ENCODE peak calls at places on chromosomes 6 and 20, in nine cellular contexts. P, E, Z, H, Q, O, C, V and N are unnamed samples.

GRCh38 chr6:28586273-28586672 is 60.6 kb downstream of the GPX5 start:
- DNase-seq in H (no peak), Q (no peak), O (peak), P (no peak), V (no peak), E (no peak), Z (no peak), C (no peak), N (no peak)

GRCh38 chr6:110486756-110487155 is 10.3 kb upstream of the SLC22A16 start:
- DNase-seq in C (no peak), O (no peak), Q (no peak), Z (no peak), E (no peak), P (no peak), V (no peak), H (no peak), N (no peak)

GRCh38 chr6:32529697-32530429 is at the start of gene HLA-DRB5:
- DNase-seq in C (no peak), H (no peak), O (no peak), Q (peak), V (peak), Z (no peak), P (peak), E (peak), N (peak)

GRCh38 chr6:41159415-41160082 is 3.4 kb downstream of the TREM2 start:
- DNase-seq in C (no peak), Z (peak), O (no peak), H (no peak), E (no peak), Q (no peak), V (no peak), P (no peak), N (no peak)

GRCh38 chr6:156776841-156777576 is at the start of gene ARID1B:
- DNase-seq in Q (peak), V (peak), P (peak), Z (peak), E (peak), H (peak), C (peak), O (peak), N (peak)

GRCh38 chr20:61901421-61902212 is 164.1 kb downstream of the TAF4 start:
- DNase-seq in P (no peak), O (no peak), E (no peak), V (no peak), Z (no peak), Q (no peak), C (peak), H (no peak), N (no peak)

GRCh38 chr6:139909992-139910391 is 535.5 kb upstream of the CITED2 start:
- DNase-seq in Q (no peak), H (no peak), P (no peak), O (no peak), E (no peak), V (no peak), Z (no peak), C (no peak), N (no peak)

GRCh38 chr20:57330998-57331397 is 1.4 kb downstream of the SPO11 start:
- DNase-seq in Z (peak), H (no peak), Q (no peak), C (no peak), O (peak), E (peak), P (no peak), V (no peak), N (no peak)

GRCh38 chr6:62284725-62285124 is 1.3 kb downstream of the KHDRBS2 start:
- DNase-seq in H (no peak), Q (no peak), E (no peak), O (no peak), V (no peak), P (no peak), Z (no peak), C (no peak), N (no peak)

GRCh38 chr6:168742146-168742782 is 301.3 kb downstream of the SMOC2 start:
- DNase-seq in H (no peak), V (no peak), P (no peak), O (no peak), Q (no peak), E (no peak), C (no peak), Z (no peak), N (no peak)

GRCh38 chr6:153032255-153032882 is 29.9 kb upstream of the MTRF1L start:
- DNase-seq in C (no peak), H (peak), O (peak), P (no peak), V (no peak), E (no peak), Q (no peak), Z (peak), N (no peak)

GRCh38 chr20:32474967-32475819 is 109.9 kb downstream of the NOL4L start:
- DNase-seq in H (peak), Q (peak), E (peak), V (peak), P (peak), C (peak), Z (peak), O (peak), N (peak)

GRCh38 chr20:57548177-57549058 is 12.5 kb upstream of the PCK1 start:
- DNase-seq in Z (no peak), P (no peak), V (no peak), H (peak), E (peak), O (no peak), Q (no peak), C (no peak), N (no peak)

GRCh38 chr20:4905195-4905594 is 96.1 kb downstream of the SLC23A2 start:
- DNase-seq in Z (no peak), V (no peak), Q (no peak), P (no peak), E (no peak), H (no peak), O (no peak), C (no peak), N (no peak)

GRCh38 chr6:99712560-99712959 is 105.9 kb downstream of the PRDM13 start:
- DNase-seq in E (no peak), O (no peak), V (no peak), C (no peak), H (no peak), P (no peak), Q (no peak), Z (no peak), N (no peak)

GRCh38 chr6:101666256-101666655 is 272.7 kb downstream of the GRIK2 start:
- DNase-seq in H (no peak), E (peak), V (no peak), P (no peak), Q (peak), Z (peak), C (no peak), O (peak), N (no peak)

GRCh38 chr20:38453941-38454340 is 18.7 kb upstream of the RALGAPB start:
- DNase-seq in Q (no peak), V (peak), E (no peak), O (no peak), P (no peak), C (no peak), Z (no peak), H (no peak), N (no peak)

GRCh38 chr20:3420211-3420707 is 12.8 kb upstream of the DNAAF9 start:
- DNase-seq in H (no peak), Z (peak), O (peak), Q (no peak), P (peak), C (no peak), E (peak), V (peak), N (no peak)

GRCh38 chr20:2778602-2779321 is 21.7 kb downstream of the CPXM1 start:
- DNase-seq in P (no peak), E (no peak), V (no peak), C (no peak), H (no peak), Z (no peak), Q (no peak), O (no peak), N (no peak)

GRCh38 chr6:71291991-71292390 is 3.4 kb downstream of the OGFRL1 start:
- DNase-seq in Q (no peak), C (no peak), E (no peak), H (no peak), V (no peak), Z (no peak), P (no peak), O (peak), N (no peak)

GRCh38 chr6:107849325-107849724 is 25.2 kb upstream of the SCML4 start:
- DNase-seq in P (no peak), V (no peak), E (no peak), C (no peak), Q (no peak), O (no peak), H (no peak), Z (no peak), N (no peak)

GRCh38 chr6:149259753-149260152 is 57.8 kb upstream of the TAB2 start:
- DNase-seq in P (peak), O (no peak), E (no peak), Z (no peak), Q (no peak), H (no peak), V (no peak), C (no peak), N (no peak)

GRCh38 chr6:127458817-127459216 is 372 bp downstream of the KIAA0408 start:
- DNase-seq in C (no peak), P (peak), V (no peak), Z (peak), Q (no peak), H (peak), E (no peak), O (peak), N (no peak)

GRCh38 chr6:35062676-35063574 is 78.2 kb downstream of the TCP11 start:
- DNase-seq in Z (no peak), C (no peak), P (no peak), H (no peak), Q (no peak), E (no peak), O (no peak), V (no peak), N (no peak)

GRCh38 chr6:28606424-28607391 is 81.0 kb downstream of the GPX5 start:
- DNase-seq in P (no peak), V (peak), Q (peak), O (peak), H (peak), C (no peak), E (peak), Z (peak), N (no peak)

GRCh38 chr6:20559924-20560551 is 25.8 kb downstream of the CDKAL1 start:
- DNase-seq in V (no peak), O (no peak), C (no peak), Q (no peak), Z (peak), P (no peak), H (no peak), E (no peak), N (no peak)
- TF ChIP-seq CTCF in V (no peak), O (no peak), C (no peak), Q (no peak), Z (no peak), P (no peak), H (peak), E (peak), N (no peak)

DNA sequence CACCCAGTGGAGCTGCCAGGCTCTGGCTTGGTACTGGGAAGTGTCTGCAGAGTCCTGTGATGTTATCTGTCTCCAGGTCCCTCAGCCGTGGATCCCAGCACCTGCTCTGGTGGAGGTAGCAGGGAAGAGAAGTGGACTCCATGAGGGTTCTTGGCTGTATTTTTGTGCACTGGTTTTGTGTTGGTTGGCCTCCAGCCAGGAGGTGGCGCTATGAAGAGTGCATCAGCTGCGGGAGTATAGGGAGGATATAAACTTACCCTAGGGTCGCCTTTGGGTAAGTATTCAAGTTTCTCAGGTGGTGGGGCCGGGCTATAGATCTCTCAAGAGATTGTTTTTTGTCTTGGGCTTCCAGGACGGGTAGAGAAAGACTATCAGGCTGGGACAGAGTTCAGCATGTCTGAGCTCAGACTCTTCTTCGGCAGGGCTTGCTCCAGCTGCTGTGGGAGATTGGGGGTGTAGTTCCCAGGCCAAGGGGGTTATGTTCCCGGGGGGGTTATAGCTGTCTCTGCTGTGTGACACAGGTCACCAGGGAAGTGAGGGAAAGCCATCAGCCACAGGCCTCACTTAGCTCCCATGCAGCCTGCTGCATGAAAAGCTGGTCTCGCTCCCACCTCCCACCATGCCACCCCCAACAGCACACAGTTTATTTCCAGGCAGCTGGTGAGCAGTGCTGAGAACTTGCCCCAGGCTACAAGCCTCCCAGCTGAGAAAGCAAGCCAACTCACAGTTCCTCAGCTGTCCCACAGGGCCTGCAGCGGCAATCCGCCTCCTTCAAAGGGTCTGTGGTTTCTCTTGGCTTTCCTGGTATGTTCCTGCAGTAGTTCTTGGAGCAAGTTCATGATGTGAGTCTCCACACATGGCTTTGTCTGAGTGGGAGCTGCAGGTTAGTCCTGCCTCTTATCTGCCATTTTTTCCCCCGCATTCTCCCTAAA is 115.7 kb downstream of the AIG1 start:
- DNase-seq in E (no peak), Z (peak), Q (no peak), P (no peak), H (no peak), O (peak), C (no peak), V (no peak), N (no peak)
- TF ChIP-seq CTCF in E (no peak), Z (peak), Q (no peak), P (no peak), H (peak), O (peak), C (no peak), V (no peak), N (no peak)

GRCh38 chr6:144284753-144285547 is at the start of gene UTRN:
- DNase-seq in C (peak), Q (peak), Z (peak), O (peak), E (peak), H (peak), P (peak), V (peak), N (peak)
- TF ChIP-seq CTCF in C (no peak), Q (no peak), Z (no peak), O (no peak), E (no peak), H (no peak), P (no peak), V (no peak), N (no peak)

GRCh38 chr6:82910818-82911217 is 154.8 kb downstream of the UBE3D start:
- DNase-seq in Z (no peak), E (no peak), C (no peak), Q (no peak), H (no peak), P (no peak), O (no peak), V (no peak), N (no peak)

GRCh38 chr6:82909551-82909950 is 156.1 kb downstream of the UBE3D start:
- DNase-seq in V (no peak), E (no peak), P (no peak), H (no peak), Q (no peak), Z (peak), O (no peak), C (no peak), N (no peak)

GRCh38 chr6:82906951-82907350 is 158.7 kb downstream of the UBE3D start:
- DNase-seq in Z (peak), O (peak), H (no peak), C (no peak), E (no peak), P (no peak), V (no peak), Q (no peak), N (no peak)

GRCh38 chr6:82910394-82910793 is 155.2 kb downstream of the UBE3D start:
- DNase-seq in O (no peak), H (peak), Z (no peak), Q (no peak), C (no peak), E (no peak), P (no peak), V (no peak), N (no peak)

GRCh38 chr6:82908661-82909060 is 157.0 kb downstream of the UBE3D start:
- DNase-seq in E (no peak), Q (no peak), P (no peak), V (no peak), C (no peak), Z (no peak), H (no peak), O (no peak), N (no peak)
- TF ChIP-seq CTCF in E (no peak), Q (no peak), P (no peak), V (no peak), C (no peak), Z (no peak), H (no peak), O (no peak), N (no peak)

GRCh38 chr20:53157443-53158408 is 185.6 kb downstream of the TSHZ2 start:
- DNase-seq in O (peak), Q (peak), C (peak), Z (peak), V (peak), H (no peak), E (peak), P (no peak), N (peak)
- TF ChIP-seq CTCF in O (peak), Q (peak), C (peak), Z (peak), V (peak), H (peak), E (peak), P (peak), N (peak)

GRCh38 chr6:43355862-43356590 is 13.4 kb downstream of the ZNF318 start:
- DNase-seq in Q (peak), C (no peak), P (no peak), H (peak), Z (peak), V (no peak), E (no peak), O (no peak), N (peak)
- TF ChIP-seq CTCF in Q (no peak), C (peak), P (no peak), H (peak), Z (peak), V (peak), E (peak), O (no peak), N (no peak)

GRCh38 chr6:30076333-30076732 is 764 bp upstream of the RNF39 start:
- DNase-seq in P (no peak), O (no peak), C (no peak), V (no peak), H (no peak), Z (no peak), Q (no peak), E (no peak), N (no peak)

GRCh38 chr6:30074331-30075093 is 1.1 kb downstream of the RNF39 start:
- DNase-seq in Z (no peak), V (peak), O (peak), E (no peak), P (no peak), C (peak), H (no peak), Q (no peak), N (peak)

GRCh38 chr6:30073489-30074240 is 1.9 kb downstream of the RNF39 start:
- DNase-seq in V (peak), E (no peak), P (no peak), H (no peak), C (no peak), Q (no peak), O (no peak), Z (no peak), N (no peak)

GRCh38 chr6:30075987-30076311 is 380 bp upstream of the RNF39 start:
- DNase-seq in O (peak), H (no peak), Q (peak), E (peak), C (peak), V (peak), Z (no peak), P (no peak), N (peak)

GRCh38 chr6:30075094-30075986 is at the start of gene RNF39:
- DNase-seq in P (no peak), C (peak), H (no peak), E (no peak), Z (no peak), O (no peak), V (peak), Q (peak), N (peak)
- TF ChIP-seq CTCF in P (no peak), C (no peak), H (peak), E (no peak), Z (peak), O (peak), V (peak), Q (peak), N (no peak)

GRCh38 chr6:88179692-88180091 is 13.5 kb upstream of the CNR1 start:
- DNase-seq in Z (no peak), P (no peak), H (no peak), V (peak), Q (no peak), E (no peak), O (no peak), C (no peak), N (no peak)
- TF ChIP-seq CTCF in Z (no peak), P (no peak), H (no peak), V (no peak), Q (no peak), E (no peak), O (no peak), C (no peak), N (no peak)

GRCh38 chr6:66326228-66326627 is 619.2 kb upstream of the EYS start:
- DNase-seq in P (no peak), H (no peak), Q (no peak), C (no peak), O (no peak), V (no peak), E (no peak), Z (no peak), N (no peak)
- TF ChIP-seq CTCF in P (no peak), H (no peak), Q (no peak), C (no peak), O (no peak), V (no peak), E (no peak), Z (no peak), N (no peak)